ENCODE peak calls at places on chromosomes 3 and 15, in six cellular contexts. L is esophagus squamous epithelium, O is astrocyte of the spinal cord, J is stomach, I is prostate gland, V is choroid plexus epithelial cell. B is an unnamed sample.

GRCh38 chr3:177338697-177339219 is 141.5 kb upstream of the TBL1XR1 start:
- DNase-seq in O (no peak), I (no peak), J (no peak), V (peak; percentile 73), L (no peak), B (peak; percentile 85)

GRCh38 chr15:47725924-47726323 is 8.6 kb downstream of the SEMA6D start:
- DNase-seq in L (no peak), O (no peak), I (no peak), V (no peak), J (no peak), B (no peak)

GRCh38 chr15:57485869-57486268 is 105.8 kb upstream of the MYZAP start:
- DNase-seq in O (peak; percentile 73), L (no peak), J (peak; percentile 61), V (peak; percentile 59), I (no peak), B (peak; percentile 76)

GRCh38 chr3:31532587-31533168 is at the start of gene STT3B:
- DNase-seq in L (peak; percentile 41), J (peak; percentile 84), I (peak; percentile 69), O (no peak), V (peak; percentile 84), B (peak; percentile 81)

GRCh38 chr15:90201944-90202375 is 830 bp downstream of the SEMA4B start:
- DNase-seq in L (no peak), V (no peak), J (no peak), O (no peak), I (no peak), B (no peak)

GRCh38 chr15:70318996-70319465 is 221.3 kb upstream of the TLE3 start:
- DNase-seq in J (no peak), V (peak; percentile 91), L (no peak), I (peak; percentile 48), O (peak; percentile 66), B (peak; percentile 49)

GRCh38 chr15:92883643-92884458 is 16.3 kb upstream of the CHD2 start:
- DNase-seq in O (peak; percentile 52), J (no peak), I (no peak), L (no peak), V (peak; percentile 56), B (peak; percentile 64)

GRCh38 chr15:34154725-34155204 is 52.9 kb downstream of the PGBD4 start:
- DNase-seq in J (no peak), V (peak; percentile 5), O (peak; percentile 4), L (no peak), I (no peak), B (no peak)

GRCh38 chr15:62895139-62895866 is 147.2 kb upstream of the TPM1 start:
- DNase-seq in J (no peak), V (peak; percentile 82), I (no peak), O (peak; percentile 92), L (no peak), B (peak; percentile 87)

GRCh38 chr3:61564405-61565059 is 3.2 kb downstream of the PTPRG start:
- DNase-seq in I (peak; percentile 74), O (peak; percentile 79), J (peak; percentile 66), V (peak; percentile 76), L (no peak), B (peak; percentile 75)

GRCh38 chr3:45208587-45208986 is 17.5 kb downstream of the TMEM158 start:
- DNase-seq in I (no peak), J (no peak), L (no peak), V (no peak), O (no peak), B (no peak)

GRCh38 chr3:38515367-38515766 is 19.2 kb downstream of the EXOG start:
- DNase-seq in V (no peak), I (no peak), L (no peak), O (no peak), J (no peak), B (no peak)

GRCh38 chr15:80090879-80091503 is 31.5 kb downstream of the ZFAND6 start:
- DNase-seq in V (peak; percentile 30), J (no peak), O (no peak), I (no peak), L (no peak), B (no peak)
- TF ChIP-seq CTCF in V (peak; percentile 58), J (peak; percentile 23), O (peak; percentile 48), I (no peak), L (no peak), B (peak; percentile 42)

DNA sequence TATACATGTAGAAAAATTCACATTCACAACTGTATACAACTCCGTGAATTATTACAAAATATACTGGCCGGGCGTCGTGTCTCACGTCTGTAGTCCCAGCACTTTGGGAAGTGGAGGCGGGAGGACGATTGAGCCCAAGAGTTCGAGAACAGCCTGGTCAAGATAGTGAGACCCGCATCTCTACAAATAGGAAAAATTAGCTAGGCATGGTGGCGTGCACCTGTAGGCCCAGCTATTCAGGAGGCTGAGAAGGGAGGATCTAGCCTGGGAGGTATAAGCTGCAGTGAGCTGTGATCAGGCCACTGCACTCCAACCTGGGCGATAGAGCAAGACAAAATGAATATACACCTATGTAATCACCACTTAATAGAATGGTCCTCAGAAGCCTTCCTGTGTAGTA is 1.3 kb downstream of the RAD51 start:
- DNase-seq in V (no peak), J (no peak), L (no peak), O (no peak), I (no peak), B (no peak)
- H3K4me3 ChIP-seq in V (peak overlapping the region; percentile 98), J (no peak overlapping the region), L (peak overlapping the region; percentile 86), O (peak overlapping the region; percentile 98), I (no peak overlapping the region), B (peak overlapping the region; percentile 97)

DNA sequence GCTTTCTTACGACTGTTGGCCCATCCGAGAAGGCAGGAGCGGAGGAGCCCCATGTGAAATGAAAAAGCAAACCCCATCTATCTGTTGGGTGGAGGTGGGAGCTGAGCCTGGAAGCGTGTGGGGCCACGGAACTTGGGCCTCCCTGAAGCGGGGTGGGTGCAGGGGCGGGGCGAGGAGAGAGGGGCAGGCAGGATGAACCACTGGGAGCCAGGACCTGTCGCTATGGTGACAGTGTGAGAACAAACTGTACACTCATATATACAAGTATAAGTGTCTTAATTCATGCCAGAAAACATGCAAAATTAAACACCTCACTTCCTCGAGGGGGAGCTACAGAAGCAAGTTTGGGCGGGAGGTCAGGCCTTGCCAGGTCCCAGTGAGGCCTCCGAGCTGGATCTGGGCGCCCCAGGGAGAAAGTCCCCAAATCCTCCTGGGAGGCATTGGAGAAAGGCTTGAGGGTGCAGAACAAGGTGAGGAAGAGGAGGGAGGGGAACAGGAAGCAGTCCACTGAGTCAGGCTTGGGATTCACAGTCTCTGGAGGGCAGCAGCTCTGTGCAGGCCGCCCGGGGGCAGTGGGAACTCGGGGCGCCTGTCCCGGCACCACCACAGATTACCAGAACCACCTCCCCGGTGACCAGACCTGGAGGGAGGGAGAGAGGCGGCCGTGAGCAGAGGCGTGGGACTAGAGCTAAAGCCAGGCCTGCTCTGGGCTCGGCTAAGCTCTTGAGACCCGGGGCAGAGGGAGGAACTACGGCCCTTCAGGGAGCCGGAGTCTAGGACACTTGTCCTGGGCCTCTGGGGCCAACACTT is 34.8 kb downstream of the RBPMS2 start:
- DNase-seq in O (peak; percentile 47), J (no peak), V (peak; percentile 80), L (no peak), I (peak; percentile 46), B (peak; percentile 80)
- TF ChIP-seq CTCF in O (peak; percentile 20), J (no peak), V (peak; percentile 63), L (no peak), I (peak; percentile 36), B (peak; percentile 37)

DNA sequence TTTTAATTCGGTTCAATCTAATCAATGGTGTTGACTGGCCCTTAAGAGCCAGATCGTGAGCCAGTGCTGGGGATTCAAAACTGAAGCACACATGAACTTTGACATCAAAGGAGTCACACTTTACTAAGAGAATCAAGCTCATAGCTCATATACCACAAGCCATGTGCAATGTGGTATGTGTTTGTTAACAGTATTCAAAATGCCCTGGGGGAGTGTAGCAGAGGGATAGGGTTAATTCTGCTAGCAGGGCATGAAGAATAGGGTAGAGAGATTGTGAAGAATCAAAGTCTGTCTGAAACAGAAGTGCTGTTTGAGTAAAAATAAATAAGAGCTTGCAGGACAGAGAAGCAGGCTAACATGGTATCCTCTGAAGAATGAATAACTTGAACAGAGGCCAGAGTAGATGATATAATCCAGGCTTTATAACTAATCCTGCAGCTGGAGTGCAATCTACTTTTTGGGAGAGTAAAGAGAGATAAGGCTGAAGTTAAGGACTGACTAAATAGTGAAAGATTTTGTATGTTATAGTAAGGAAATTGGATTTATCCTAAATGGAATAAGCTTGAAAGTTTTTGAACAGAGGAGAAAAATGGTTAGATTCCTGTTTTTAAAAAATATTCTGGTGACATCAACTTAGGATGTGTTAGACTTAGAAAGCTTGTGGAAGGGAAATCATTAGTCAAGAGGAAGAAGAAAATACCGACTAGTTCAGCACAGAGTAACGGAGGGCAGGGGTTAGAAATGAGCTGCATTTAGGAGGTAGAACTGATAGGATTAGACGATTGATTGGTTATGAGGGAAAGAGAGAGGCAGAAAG is 292.0 kb downstream of the NFKBIZ start:
- DNase-seq in V (peak; percentile 33), L (no peak), O (no peak), I (no peak), J (no peak), B (peak; percentile 53)
- H3K4me3 ChIP-seq in V (no peak overlapping the region), L (no peak overlapping the region), O (no peak overlapping the region), I (no peak overlapping the region), J (no peak overlapping the region), B (no peak overlapping the region)

GRCh38 chr15:67834249-67834592 is 5.6 kb downstream of the RNU6-1 start:
- DNase-seq in L (no peak), J (no peak), O (no peak), I (no peak), V (no peak), B (no peak)

GRCh38 chr15:67833504-67834248 is 6.2 kb downstream of the RNU6-1 start:
- DNase-seq in J (peak; percentile 47), V (peak; percentile 29), I (no peak), L (no peak), O (peak; percentile 31), B (peak; percentile 34)

GRCh38 chr15:67832965-67833503 is 6.8 kb downstream of the RNU6-1 start:
- DNase-seq in J (no peak), V (no peak), I (no peak), L (no peak), O (no peak), B (no peak)

GRCh38 chr15:67831363-67831762 is 6.1 kb downstream of the SKOR1 start:
- DNase-seq in V (no peak), J (no peak), L (no peak), O (no peak), I (no peak), B (no peak)

GRCh38 chr15:67832031-67832551 is 6.8 kb downstream of the SKOR1 start:
- DNase-seq in J (no peak), O (no peak), I (no peak), V (peak; percentile 50), L (no peak), B (peak; percentile 57)
- TF ChIP-seq CTCF in J (no peak), O (peak; percentile 51), I (no peak), V (peak; percentile 64), L (no peak), B (peak; percentile 48)

GRCh38 chr3:25584011-25584789 is 80.5 kb downstream of the TOP2B start:
- DNase-seq in J (no peak), O (no peak), L (no peak), V (no peak), I (no peak), B (no peak)
- H3K4me3 ChIP-seq in J (no peak overlapping the region), O (no peak overlapping the region), L (no peak overlapping the region), V (no peak overlapping the region), I (no peak overlapping the region), B (no peak overlapping the region)

B was measured in fibroblast of pulmonary artery.